ENCODE peak calls at places on chromosomes 1 and 21, in ten cellular contexts. H is retina; C is activated CD4-positive, alpha-beta T cell treated with anti-CD3 and anti-CD28 coated beads, Interleukin-2, amount 50 U/mL, for 1 hour; I is NCI-H345; K is activated CD4-positive, alpha-beta memory T cell treated with anti-CD3 and anti-CD28 coated beads for 36 hours; Z is NAMALWA; L is mucosa of gallbladder; M is endothelial cell; D is esophagus squamous epithelium; E is EL. J is an unnamed sample.

GRCh38 chr1:222106369-222106768 is 364.5 kb upstream of the DUSP10 start:
- DNase-seq in E (no peak), I (peak), K (no peak), D (no peak), L (no peak), C (no peak), M (no peak), H (peak), Z (no peak), J (peak)

GRCh38 chr1:76074321-76075187 is at the start of gene ST6GALNAC3:
- DNase-seq in H (peak), C (peak), K (peak), I (peak), M (peak), D (no peak), Z (no peak), L (peak), E (peak), J (peak)

GRCh38 chr1:16078925-16079656 is 5.6 kb upstream of the FAM131C start:
- DNase-seq in K (peak), M (peak), I (peak), C (peak), L (peak), Z (peak), H (peak), E (peak), D (no peak), J (peak)

GRCh38 chr1:176949033-176949662 is 215.4 kb downstream of the ASTN1 start:
- DNase-seq in I (no peak), D (no peak), Z (peak), E (peak), H (peak), C (no peak), K (peak), L (peak), M (peak), J (peak)

GRCh38 chr1:201013031-201013485 is 10.5 kb downstream of the KIF21B start:
- DNase-seq in E (no peak), M (no peak), Z (no peak), K (peak), L (no peak), D (no peak), I (no peak), C (no peak), H (no peak), J (no peak)

GRCh38 chr1:225880210-225880584 is 2.0 kb downstream of the TMEM63A start:
- DNase-seq in H (no peak), M (no peak), E (no peak), I (peak), C (no peak), L (no peak), K (no peak), Z (no peak), D (no peak), J (no peak)

GRCh38 chr21:10466200-10466599 is 55.2 kb upstream of the TPTE start:
- DNase-seq in E (no peak), C (no peak), Z (peak), H (no peak), M (no peak), K (no peak), L (no peak), D (no peak), I (no peak), J (no peak)

GRCh38 chr21:42446531-42446930 is 42.8 kb downstream of the UBASH3A start:
- DNase-seq in L (no peak), M (no peak), Z (no peak), I (no peak), E (no peak), C (no peak), H (no peak), K (no peak), D (no peak), J (no peak)

GRCh38 chr1:47507921-47508894 is 70.4 kb downstream of the FOXD2 start:
- DNase-seq in I (peak), D (no peak), H (peak), L (no peak), K (peak), E (no peak), M (peak), C (no peak), Z (no peak), J (peak)

GRCh38 chr1:60857851-60858250 is 224.5 kb upstream of the NFIA start:
- DNase-seq in H (no peak), Z (no peak), K (no peak), C (no peak), M (no peak), L (no peak), I (no peak), D (no peak), E (no peak), J (no peak)

GRCh38 chr1:43446388-43446740 is 7.4 kb downstream of the HYI start:
- DNase-seq in K (no peak), L (no peak), D (no peak), E (no peak), C (no peak), H (no peak), Z (no peak), M (no peak), I (no peak), J (no peak)

GRCh38 chr1:221884821-221885220 is 142.9 kb upstream of the DUSP10 start:
- DNase-seq in K (no peak), M (no peak), D (no peak), E (no peak), I (no peak), C (no peak), Z (no peak), L (no peak), H (no peak), J (no peak)

GRCh38 chr1:112904071-112904830 is 51.7 kb downstream of the SLC16A1 start:
- DNase-seq in E (peak), M (no peak), L (no peak), C (no peak), D (no peak), Z (no peak), I (no peak), K (peak), H (no peak), J (no peak)

GRCh38 chr1:201006450-201006849 is 17.1 kb downstream of the KIF21B start:
- DNase-seq in H (no peak), Z (no peak), K (no peak), C (no peak), M (no peak), I (no peak), E (no peak), L (no peak), D (no peak), J (no peak)

GRCh38 chr1:175208773-175209492 is 16.4 kb upstream of the KIAA0040 start:
- DNase-seq in M (no peak), H (no peak), L (no peak), E (no peak), C (peak), Z (peak), D (no peak), K (peak), I (no peak), J (no peak)